ENCODE peak calls at places on chromosomes 1 and 21, in six cellular contexts. T, H, X, N, A and J are unnamed samples.

GRCh38 chr1:213256438-213257087 is 205.5 kb downstream of the RPS6KC1 start:
- DNase-seq in T (no peak), H (no peak), X (no peak), N (no peak), A (no peak), J (no peak)

GRCh38 chr1:2481885-2482284 is 5.8 kb downstream of the PLCH2 start:
- DNase-seq in T (no peak), H (no peak), X (no peak), N (no peak), A (no peak), J (no peak)

GRCh38 chr1:33349081-33349759 is 28.3 kb upstream of the A3GALT2 start:
- DNase-seq in T (no peak), H (peak; percentile 54), X (no peak), N (peak; percentile 71), A (peak; percentile 71), J (no peak)

GRCh38 chr1:151716771-151717631 is at the start of gene CELF3:
- DNase-seq in T (peak; percentile 17), H (peak; percentile 29), X (peak; percentile 78), N (no peak), A (no peak), J (peak; percentile 52)

GRCh38 chr1:160428655-160429054 is 28.3 kb downstream of the VANGL2 start:
- DNase-seq in T (peak; percentile 50), H (peak; percentile 60), X (no peak), N (peak; percentile 50), A (peak; percentile 57), J (peak; percentile 74)

GRCh38 chr1:36085686-36086526 is 2.0 kb downstream of the TEKT2 start:
- DNase-seq in T (no peak), H (no peak), X (no peak), N (no peak), A (no peak), J (no peak)

GRCh38 chr1:28115267-28115666 is 26.9 kb upstream of the EYA3 start:
- DNase-seq in T (no peak), H (peak; percentile 23), X (no peak), N (peak; percentile 26), A (no peak), J (peak; percentile 58)

GRCh38 chr1:35481229-35481628 is 76.0 kb downstream of the KIAA0319L start:
- DNase-seq in T (no peak), H (no peak), X (no peak), N (no peak), A (no peak), J (no peak)

GRCh38 chr1:31215083-31215570 is 24.6 kb downstream of the NKAIN1 start:
- DNase-seq in T (no peak), H (peak; percentile 9), X (no peak), N (no peak), A (no peak), J (no peak)

GRCh38 chr1:229266269-229266668 is 4.6 kb upstream of the RAB4A start:
- DNase-seq in T (no peak), H (no peak), X (no peak), N (no peak), A (no peak), J (no peak)
- H3K4me3 ChIP-seq in T (no peak overlapping the region), H (no peak overlapping the region), X (no peak overlapping the region), N (no peak overlapping the region), A (no peak overlapping the region), J (no peak overlapping the region)

GRCh38 chr1:147072371-147073061 is 99.8 kb downstream of the PRKAB2 start:
- DNase-seq in T (no peak), H (no peak), X (no peak), N (no peak), A (peak; percentile 45), J (no peak)
- H3K4me3 ChIP-seq in T (peak overlapping the region; percentile 24), H (peak overlapping the region; percentile 12), X (peak overlapping the region; percentile 73), N (peak overlapping the region; percentile 1), A (no peak overlapping the region), J (no peak overlapping the region)

GRCh38 chr1:38701088-38701487 is 158.5 kb downstream of the RRAGC start:
- DNase-seq in T (no peak), H (no peak), X (no peak), N (no peak), A (no peak), J (no peak)
- H3K4me3 ChIP-seq in T (no peak overlapping the region), H (no peak overlapping the region), X (no peak overlapping the region), N (no peak overlapping the region), A (no peak overlapping the region), J (no peak overlapping the region)

GRCh38 chr1:91884459-91885290 is 1.3 kb downstream of the TGFBR3 start:
- DNase-seq in T (peak; percentile 20), H (no peak), X (peak; percentile 20), N (peak; percentile 61), A (peak; percentile 36), J (no peak)

GRCh38 chr1:91885331-91885715 is 628 bp downstream of the TGFBR3 start:
- DNase-seq in T (peak; percentile 39), H (peak; percentile 31), X (no peak), N (peak; percentile 42), A (peak; percentile 48), J (no peak)

GRCh38 chr1:91885716-91886506 is at the start of gene TGFBR3:
- DNase-seq in T (peak; percentile 94), H (peak; percentile 98), X (peak; percentile 86), N (peak; percentile 96), A (peak; percentile 96), J (no peak)

GRCh38 chr1:91881280-91881679 is 4.7 kb downstream of the TGFBR3 start:
- DNase-seq in T (no peak), H (no peak), X (no peak), N (no peak), A (no peak), J (no peak)

DNA sequence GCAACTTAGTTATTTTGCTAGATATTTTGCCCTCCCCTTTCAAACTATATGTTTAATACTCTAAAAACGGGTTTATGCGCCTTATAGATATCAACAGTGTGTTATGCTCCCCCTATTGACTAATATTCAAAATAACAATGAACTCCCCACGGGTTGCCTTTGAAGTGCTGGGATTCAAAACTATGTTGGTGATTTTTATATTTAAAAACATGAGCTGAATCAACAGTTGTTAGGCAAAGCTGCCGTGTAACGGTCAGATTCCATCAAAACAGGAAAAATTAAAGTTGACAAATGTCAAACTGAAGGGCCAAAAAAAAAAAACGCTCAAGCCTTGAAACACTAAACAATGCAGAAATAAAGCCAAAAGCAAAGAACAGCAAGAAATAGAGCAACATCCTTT is 2.5 kb downstream of the TGFBR3 start:
- DNase-seq in T (no peak), H (peak; percentile 66), X (no peak), N (no peak), A (no peak), J (no peak)
- H3K4me3 ChIP-seq in T (peak overlapping the region; percentile 93), H (peak overlapping the region; percentile 19), X (no peak overlapping the region), N (peak overlapping the region; percentile 91), A (no peak overlapping the region), J (no peak overlapping the region)

DNA sequence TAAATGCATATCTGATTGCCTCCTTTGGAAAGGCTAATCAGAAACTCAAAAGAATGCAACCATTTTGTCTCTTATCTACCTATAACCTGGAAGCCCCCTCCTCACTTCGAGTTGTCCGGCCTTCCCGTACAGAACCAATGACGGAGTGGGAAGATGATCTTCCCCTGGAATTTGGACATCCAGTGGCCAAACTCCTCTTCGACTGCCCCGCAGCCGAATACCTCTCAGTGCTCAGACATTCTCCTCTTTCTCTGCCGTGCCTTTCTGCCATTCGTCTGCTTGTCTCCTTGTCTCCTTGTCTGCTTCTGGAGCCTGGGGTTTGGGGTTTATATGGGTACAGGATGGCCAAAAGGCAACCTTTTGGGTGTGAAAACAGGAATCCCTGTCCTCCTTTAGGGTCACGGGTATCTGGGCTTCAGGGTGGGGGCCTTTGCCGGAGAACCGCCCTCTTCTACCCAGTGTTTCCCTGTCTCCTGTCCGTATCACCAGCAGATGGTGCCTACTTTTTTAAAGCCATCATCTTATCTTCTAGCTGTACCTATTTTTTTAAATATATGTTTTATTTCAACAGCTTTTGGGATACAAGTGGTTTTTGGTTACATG is 35.9 kb upstream of the RAB4A start:
- DNase-seq in T (no peak), H (no peak), X (no peak), N (no peak), A (no peak), J (no peak)
- H3K4me3 ChIP-seq in T (no peak overlapping the region), H (no peak overlapping the region), X (no peak overlapping the region), N (no peak overlapping the region), A (no peak overlapping the region), J (no peak overlapping the region)

DNA sequence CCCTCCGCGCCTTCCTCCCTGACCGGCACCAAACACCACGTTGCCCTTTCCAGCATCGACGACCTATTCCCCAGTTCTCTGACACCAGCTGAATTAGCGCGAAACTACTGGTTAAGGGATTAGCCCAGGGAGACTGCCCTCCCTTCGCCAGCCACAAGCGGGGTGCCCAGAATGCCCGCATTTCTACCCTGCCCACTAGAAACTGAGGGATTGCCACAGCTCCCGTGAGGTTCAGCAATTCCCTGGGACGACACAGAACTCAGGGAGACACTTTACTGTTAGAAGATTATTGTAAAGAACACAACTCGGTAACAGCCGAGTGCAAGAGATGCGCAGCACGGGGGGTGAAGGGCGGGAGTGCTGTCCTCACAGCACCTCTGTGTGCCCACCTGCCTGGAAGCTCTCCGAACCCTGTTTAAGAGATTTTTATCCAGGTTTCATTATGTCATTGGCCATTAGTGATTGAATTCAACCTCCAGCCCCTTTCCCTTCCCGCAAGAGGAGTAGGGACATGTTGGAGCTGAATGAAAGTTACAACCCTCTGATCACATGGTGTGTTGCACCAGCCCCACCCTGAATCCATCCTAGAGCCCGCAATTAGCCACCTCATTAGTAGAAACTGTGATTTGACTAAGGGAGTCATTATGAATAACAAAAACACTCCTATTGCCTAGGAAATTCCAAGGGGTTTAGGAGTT is 15.8 kb upstream of the RIPPLY3 start:
- DNase-seq in T (no peak), H (no peak), X (no peak), N (no peak), A (no peak), J (no peak)
- H3K4me3 ChIP-seq in T (peak overlapping the region; percentile 52), H (peak overlapping the region; percentile 43), X (peak overlapping the region; percentile 78), N (peak overlapping the region; percentile 67), A (peak overlapping the region; percentile 39), J (peak overlapping the region; percentile 56)

GRCh38 chr1:231419147-231419546 is 2.9 kb downstream of the EGLN1 start:
- DNase-seq in T (no peak), H (no peak), X (no peak), N (no peak), A (no peak), J (no peak)
- H3K4me3 ChIP-seq in T (peak overlapping the region; percentile 58), H (peak overlapping the region; percentile 80), X (no peak overlapping the region), N (peak overlapping the region; percentile 69), A (peak overlapping the region; percentile 78), J (no peak overlapping the region)